ENCODE peak calls at places on chromosomes 16 and 17, in four cellular contexts. One of them, this sample, is unnamed.

GRCh38 chr17:41428591-41429326 is 4.4 kb upstream of the KRT37 start:
- DNase-seq in A673: no peak
- DNase-seq in substantia nigra: no peak
- DNase-seq in heart left ventricle: no peak
- DNase-seq in this sample: peak; percentile 39

GRCh38 chr16:18969855-18970240 is 13.9 kb upstream of the TMC7 start:
- DNase-seq in A673: peak; percentile 51
- DNase-seq in substantia nigra: no peak
- DNase-seq in heart left ventricle: no peak
- DNase-seq in this sample: peak; percentile 81

GRCh38 chr17:601462-602303 is 113.0 kb downstream of the VPS53 start:
- DNase-seq in A673: peak; percentile 10
- DNase-seq in substantia nigra: no peak
- DNase-seq in heart left ventricle: no peak
- DNase-seq in this sample: peak; percentile 96

GRCh38 chr16:10253344-10253855 is 71.2 kb upstream of the GRIN2A start:
- DNase-seq in A673: no peak
- DNase-seq in substantia nigra: no peak
- DNase-seq in heart left ventricle: no peak
- DNase-seq in this sample: no peak

GRCh38 chr16:58020628-58021521 is 4.7 kb upstream of the MMP15 start:
- DNase-seq in A673: peak; percentile 55
- DNase-seq in substantia nigra: peak; percentile 59
- DNase-seq in heart left ventricle: peak; percentile 45
- DNase-seq in this sample: peak; percentile 55

GRCh38 chr17:64095144-64095882 is 34.6 kb downstream of the ERN1 start:
- DNase-seq in A673: no peak
- DNase-seq in substantia nigra: no peak
- DNase-seq in heart left ventricle: no peak
- DNase-seq in this sample: peak; percentile 66

GRCh38 chr17:64019486-64020067 is 856 bp downstream of the ICAM2 start:
- DNase-seq in A673: no peak
- DNase-seq in substantia nigra: no peak
- DNase-seq in heart left ventricle: no peak
- DNase-seq in this sample: no peak

GRCh38 chr16:27169511-27170071 is 33.7 kb upstream of the KDM8 start:
- DNase-seq in A673: no peak
- DNase-seq in substantia nigra: no peak
- DNase-seq in heart left ventricle: no peak
- DNase-seq in this sample: peak; percentile 27

GRCh38 chr17:58531661-58532554 is 17.5 kb upstream of the MTMR4 start:
- DNase-seq in A673: peak; percentile 23
- DNase-seq in substantia nigra: peak; percentile 79
- DNase-seq in heart left ventricle: peak; percentile 68
- DNase-seq in this sample: peak; percentile 46

GRCh38 chr17:80998388-80999223 is 7.0 kb downstream of the CHMP6 start:
- DNase-seq in A673: no peak
- DNase-seq in substantia nigra: no peak
- DNase-seq in heart left ventricle: no peak
- DNase-seq in this sample: no peak

GRCh38 chr16:88314991-88315542 is 67.7 kb upstream of the ZNF469 start:
- DNase-seq in A673: no peak
- DNase-seq in substantia nigra: no peak
- DNase-seq in heart left ventricle: no peak
- DNase-seq in this sample: no peak

GRCh38 chr16:88047462-88047861 is 96.2 kb downstream of the BANP start:
- DNase-seq in A673: no peak
- DNase-seq in substantia nigra: no peak
- DNase-seq in heart left ventricle: no peak
- DNase-seq in this sample: no peak

GRCh38 chr17:64216385-64217248 is 46.4 kb downstream of the TEX2 start:
- DNase-seq in A673: no peak
- DNase-seq in substantia nigra: no peak
- DNase-seq in heart left ventricle: peak; percentile 64
- DNase-seq in this sample: peak; percentile 31

GRCh38 chr17:9594065-9594464 is 17.6 kb downstream of the CFAP52 start:
- DNase-seq in A673: no peak
- DNase-seq in substantia nigra: no peak
- DNase-seq in heart left ventricle: no peak
- DNase-seq in this sample: no peak

GRCh38 chr17:2071421-2072281 is 16.7 kb downstream of the HIC1 start:
- DNase-seq in A673: no peak
- DNase-seq in substantia nigra: no peak
- DNase-seq in heart left ventricle: peak; percentile 80
- DNase-seq in this sample: no peak

GRCh38 chr16:35319536-35320192 is 1860.3 kb downstream of the TP53TG3F start:
- DNase-seq in A673: no peak
- DNase-seq in substantia nigra: no peak
- DNase-seq in heart left ventricle: no peak
- DNase-seq in this sample: no peak

GRCh38 chr17:49498037-49498615 is 3.0 kb downstream of the NGFR start:
- DNase-seq in A673: peak; percentile 61
- DNase-seq in substantia nigra: no peak
- DNase-seq in heart left ventricle: no peak
- DNase-seq in this sample: peak; percentile 67

GRCh38 chr17:64058547-64059115 is 38.2 kb upstream of the ICAM2 start:
- DNase-seq in A673: no peak
- DNase-seq in substantia nigra: no peak
- DNase-seq in heart left ventricle: no peak
- DNase-seq in this sample: no peak

GRCh38 chr17:72425133-72425795 is 304.4 kb downstream of the SOX9 start:
- DNase-seq in A673: no peak
- DNase-seq in substantia nigra: no peak
- DNase-seq in heart left ventricle: no peak
- DNase-seq in this sample: no peak

GRCh38 chr17:56638536-56639177 is 45.2 kb downstream of the NOG start:
- DNase-seq in A673: peak; percentile 36
- DNase-seq in substantia nigra: no peak
- DNase-seq in heart left ventricle: no peak
- DNase-seq in this sample: no peak

GRCh38 chr16:81745704-81746558 is 33.2 kb upstream of the PLCG2 start:
- DNase-seq in A673: peak; percentile 72
- DNase-seq in substantia nigra: peak; percentile 56
- DNase-seq in heart left ventricle: peak; percentile 75
- DNase-seq in this sample: peak; percentile 41

GRCh38 chr16:85563515-85564276 is 49.4 kb upstream of the GSE1 start:
- DNase-seq in A673: no peak
- DNase-seq in substantia nigra: no peak
- DNase-seq in heart left ventricle: peak; percentile 82
- DNase-seq in this sample: no peak

GRCh38 chr16:21203155-21203797 is 8.1 kb downstream of the ZP2 start:
- DNase-seq in A673: no peak
- DNase-seq in substantia nigra: no peak
- DNase-seq in heart left ventricle: no peak
- DNase-seq in this sample: no peak

GRCh38 chr16:67407788-67408452 is 8.4 kb downstream of the ZDHHC1 start:
- DNase-seq in A673: no peak
- DNase-seq in substantia nigra: no peak
- DNase-seq in heart left ventricle: no peak
- DNase-seq in this sample: no peak

GRCh38 chr17:66567234-66568170 is 265.1 kb downstream of the PRKCA start:
- DNase-seq in A673: peak; percentile 76
- DNase-seq in substantia nigra: peak; percentile 83
- DNase-seq in heart left ventricle: peak; percentile 69
- DNase-seq in this sample: peak; percentile 84

GRCh38 chr17:75384751-75385150 is 20.7 kb downstream of the GRB2 start:
- DNase-seq in A673: no peak
- DNase-seq in substantia nigra: no peak
- DNase-seq in heart left ventricle: no peak
- DNase-seq in this sample: no peak

GRCh38 chr16:87490091-87490798 is 2.6 kb downstream of the ZCCHC14 start:
- DNase-seq in A673: no peak
- DNase-seq in substantia nigra: no peak
- DNase-seq in heart left ventricle: no peak
- DNase-seq in this sample: no peak

GRCh38 chr16:65842067-65842466 is 524.4 kb upstream of the CDH5 start:
- DNase-seq in A673: no peak
- DNase-seq in substantia nigra: no peak
- DNase-seq in heart left ventricle: no peak
- DNase-seq in this sample: no peak

GRCh38 chr16:90077757-90078593 is 844 bp upstream of the PRDM7 start:
- DNase-seq in A673: peak; percentile 19
- DNase-seq in substantia nigra: no peak
- DNase-seq in heart left ventricle: no peak
- DNase-seq in this sample: no peak

GRCh38 chr16:66364117-66364958 is 2.2 kb upstream of the CDH5 start:
- DNase-seq in A673: no peak
- DNase-seq in substantia nigra: no peak
- DNase-seq in heart left ventricle: peak; percentile 82
- DNase-seq in this sample: peak; percentile 54

GRCh38 chr16:63617990-63618763 is 1503.7 kb downstream of the CDH11 start:
- DNase-seq in A673: peak; percentile 9
- DNase-seq in substantia nigra: no peak
- DNase-seq in heart left ventricle: peak; percentile 60
- DNase-seq in this sample: peak; percentile 70

GRCh38 chr17:46266656-46267544 is 28.0 kb upstream of the LRRC37A start:
- DNase-seq in A673: peak; percentile 89
- DNase-seq in substantia nigra: peak; percentile 77
- DNase-seq in heart left ventricle: peak; percentile 86
- DNase-seq in this sample: peak; percentile 91

GRCh38 chr17:78268191-78268874 is 36.9 kb downstream of the TMEM235 start:
- DNase-seq in A673: no peak
- DNase-seq in substantia nigra: no peak
- DNase-seq in heart left ventricle: no peak
- DNase-seq in this sample: no peak

GRCh38 chr16:56591377-56592060 is 2.2 kb downstream of the MT3 start:
- DNase-seq in A673: no peak
- DNase-seq in substantia nigra: no peak
- DNase-seq in heart left ventricle: no peak
- DNase-seq in this sample: no peak

GRCh38 chr16:74469946-74470478 is 48.7 kb upstream of the CLEC18B start:
- DNase-seq in A673: no peak
- DNase-seq in substantia nigra: no peak
- DNase-seq in heart left ventricle: no peak
- DNase-seq in this sample: no peak

GRCh38 chr16:73179671-73180370 is 131.9 kb upstream of the ZFHX3 start:
- DNase-seq in A673: no peak
- DNase-seq in substantia nigra: no peak
- DNase-seq in heart left ventricle: no peak
- DNase-seq in this sample: no peak

GRCh38 chr17:48790607-48791127 is 26.4 kb downstream of the TTLL6 start:
- DNase-seq in A673: no peak
- DNase-seq in substantia nigra: no peak
- DNase-seq in heart left ventricle: no peak
- DNase-seq in this sample: no peak

GRCh38 chr17:72950236-72950931 is 142.1 kb downstream of the SLC39A11 start:
- DNase-seq in A673: peak; percentile 59
- DNase-seq in substantia nigra: no peak
- DNase-seq in heart left ventricle: no peak
- DNase-seq in this sample: no peak

GRCh38 chr17:82978765-82979349 is 100.6 kb upstream of the METRNL start:
- DNase-seq in A673: no peak
- DNase-seq in substantia nigra: no peak
- DNase-seq in heart left ventricle: no peak
- DNase-seq in this sample: no peak

GRCh38 chr17:67671492-67671891 is 46.2 kb upstream of the NOL11 start:
- DNase-seq in A673: no peak
- DNase-seq in substantia nigra: no peak
- DNase-seq in heart left ventricle: no peak
- DNase-seq in this sample: no peak

DNA sequence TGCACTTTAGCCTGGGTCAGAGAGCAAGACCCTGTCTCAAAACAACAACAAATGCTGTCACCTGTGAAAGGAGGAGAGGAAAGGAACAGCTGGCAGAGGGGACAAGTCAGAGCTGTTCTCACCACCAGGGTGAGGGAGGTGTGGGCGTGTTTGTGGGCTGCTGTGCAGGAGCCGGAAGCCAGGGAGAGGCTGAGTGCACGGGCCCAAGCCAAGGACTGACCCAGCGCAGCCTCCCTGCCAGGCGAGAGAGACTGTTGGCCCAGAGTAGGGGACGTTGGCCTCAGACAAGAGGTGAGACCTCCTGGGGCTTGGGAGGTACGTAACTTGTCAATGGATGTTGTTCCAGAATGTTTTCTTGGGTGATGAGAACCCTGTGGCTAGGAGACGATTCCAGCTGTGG is 10.7 kb downstream of the SPNS2 start:
- DNase-seq in A673: no peak
- DNase-seq in substantia nigra: no peak
- DNase-seq in heart left ventricle: no peak
- DNase-seq in this sample: no peak
- H3K27ac ChIP-seq in A673: no peak overlapping the region
- H3K27ac ChIP-seq in substantia nigra: peak overlapping the region; percentile 67
- H3K27ac ChIP-seq in heart left ventricle: peak overlapping the region; percentile 79
- H3K27ac ChIP-seq in this sample: no peak overlapping the region

GRCh38 chr16:30901201-30902069 is 5.0 kb downstream of the CTF1 start:
- DNase-seq in A673: no peak
- DNase-seq in substantia nigra: no peak
- DNase-seq in heart left ventricle: no peak
- DNase-seq in this sample: no peak
- H3K27ac ChIP-seq in A673: peak overlapping the region; percentile 82
- H3K27ac ChIP-seq in substantia nigra: peak overlapping the region; percentile 89
- H3K27ac ChIP-seq in heart left ventricle: peak overlapping the region; percentile 91
- H3K27ac ChIP-seq in this sample: peak overlapping the region; percentile 43

GRCh38 chr17:42698736-42699414 is 16.5 kb downstream of the CNTNAP1 start:
- DNase-seq in A673: no peak
- DNase-seq in substantia nigra: no peak
- DNase-seq in heart left ventricle: peak; percentile 72
- DNase-seq in this sample: peak; percentile 83
- H3K27ac ChIP-seq in A673: no peak overlapping the region
- H3K27ac ChIP-seq in substantia nigra: no peak overlapping the region
- H3K27ac ChIP-seq in heart left ventricle: no peak overlapping the region
- H3K27ac ChIP-seq in this sample: no peak overlapping the region

DNA sequence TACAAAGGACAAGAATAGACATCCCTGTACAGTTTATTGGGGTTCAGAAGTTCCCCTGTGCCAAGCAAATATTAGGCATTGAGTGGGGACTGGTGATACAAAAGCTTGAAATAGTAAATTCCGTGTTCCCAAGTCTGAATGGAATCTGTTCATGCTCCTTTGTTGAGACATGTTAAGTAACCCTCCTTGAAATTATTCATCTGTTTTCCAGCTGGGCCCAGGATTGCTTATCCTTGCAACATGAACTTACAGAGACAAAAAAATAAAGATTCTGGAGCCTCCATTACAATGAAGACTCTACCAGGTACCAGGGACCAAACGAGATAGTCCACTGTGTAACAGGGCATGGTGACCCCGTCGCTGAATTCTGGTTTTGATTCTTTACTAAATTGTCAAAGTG is 6.1 kb upstream of the CCL8 start:
- DNase-seq in A673: no peak
- DNase-seq in substantia nigra: no peak
- DNase-seq in heart left ventricle: no peak
- DNase-seq in this sample: no peak
- H3K27ac ChIP-seq in A673: no peak overlapping the region
- H3K27ac ChIP-seq in substantia nigra: no peak overlapping the region
- H3K27ac ChIP-seq in heart left ventricle: peak overlapping the region; percentile 42
- H3K27ac ChIP-seq in this sample: no peak overlapping the region